ENCODE peak calls at places on chromosomes 1 and 21, in four cellular contexts. B is H7, M is mucosa of descending colon, W is HL-60. A is an unnamed sample.

GRCh38 chr1:218426343-218426657 is 81.2 kb downstream of the TGFB2 start:
- DNase-seq in M (no peak), W (no peak), B (no peak), A (no peak)

GRCh38 chr1:161037661-161038522 is 872 bp downstream of the TSTD1 start:
- DNase-seq in W (no peak), B (peak; percentile 51), M (peak; percentile 67), A (no peak)

GRCh38 chr21:34791776-34792503 is 123.1 kb downstream of the CLIC6 start:
- DNase-seq in B (peak; percentile 54), M (no peak), W (no peak), A (no peak)

GRCh38 chr1:226223786-226224244 is 351 bp downstream of the MIXL1 start:
- DNase-seq in B (no peak), M (peak; percentile 60), W (peak; percentile 3), A (peak; percentile 50)

GRCh38 chr1:67969446-67969845 is 81.0 kb downstream of the DIRAS3 start:
- DNase-seq in B (no peak), M (no peak), W (no peak), A (no peak)

GRCh38 chr1:229567109-229567868 is 8.8 kb upstream of the ABCB10 start:
- DNase-seq in B (no peak), W (no peak), M (no peak), A (no peak)

GRCh38 chr1:159171688-159172501 is 480 bp downstream of the CADM3 start:
- DNase-seq in B (peak; percentile 87), W (no peak), M (no peak), A (no peak)

GRCh38 chr1:112522621-112523020 is 13.9 kb downstream of the WNT2B start:
- DNase-seq in M (no peak), B (no peak), W (no peak), A (no peak)

GRCh38 chr1:16958475-16958874 is 21.9 kb downstream of the MFAP2 start:
- DNase-seq in W (no peak), B (no peak), M (no peak), A (no peak)

GRCh38 chr1:169890761-169891538 is 2.7 kb downstream of the SCYL3 start:
- DNase-seq in B (peak; percentile 39), W (no peak), M (no peak), A (peak; percentile 43)

GRCh38 chr1:9270290-9270900 is 22.3 kb upstream of the SPSB1 start:
- DNase-seq in M (no peak), B (peak; percentile 73), W (no peak), A (no peak)

GRCh38 chr1:161139765-161140164 is 7.3 kb upstream of the DEDD start:
- DNase-seq in M (no peak), B (peak; percentile 70), W (no peak), A (peak; percentile 46)

GRCh38 chr1:2983319-2983705 is 38.0 kb upstream of the ACTRT2 start:
- DNase-seq in B (no peak), M (no peak), W (no peak), A (no peak)

GRCh38 chr1:15304708-15305326 is 57.8 kb downstream of the FHAD1 start:
- DNase-seq in B (peak; percentile 87), W (peak; percentile 32), M (no peak), A (peak; percentile 76)

GRCh38 chr1:160646711-160647328 is at the start of gene SLAMF1:
- DNase-seq in B (no peak), M (peak; percentile 34), W (peak; percentile 21), A (no peak)

GRCh38 chr21:41186763-41187536 is 19.0 kb downstream of the BACE2 start:
- DNase-seq in B (peak; percentile 37), W (no peak), M (no peak), A (no peak)

GRCh38 chr1:244988521-244988920 is 124.2 kb upstream of the HNRNPU start:
- DNase-seq in B (no peak), M (no peak), W (no peak), A (no peak)

GRCh38 chr1:212147581-212148033 is 112.1 kb downstream of the DTL start:
- DNase-seq in W (no peak), M (no peak), B (no peak), A (peak; percentile 76)

GRCh38 chr1:3702528-3702927 is 49.7 kb upstream of the CCDC27 start:
- DNase-seq in B (no peak), W (no peak), M (no peak), A (no peak)

GRCh38 chr1:182301467-182302198 is 90.0 kb downstream of the GLUL start:
- DNase-seq in B (peak; percentile 32), M (no peak), W (peak; percentile 31), A (peak; percentile 40)

GRCh38 chr1:78036450-78036849 is 9.3 kb upstream of the GIPC2 start:
- DNase-seq in B (no peak), W (no peak), M (no peak), A (no peak)

GRCh38 chr1:172960019-172960418 is 90.7 kb downstream of the TNFSF18 start:
- DNase-seq in B (no peak), W (no peak), M (no peak), A (no peak)

GRCh38 chr1:108892356-108893140 is 15.8 kb downstream of the GPSM2 start:
- DNase-seq in B (no peak), M (no peak), W (no peak), A (no peak)

GRCh38 chr21:17454315-17455027 is 58.4 kb upstream of the CXADR start:
- DNase-seq in W (no peak), M (no peak), B (peak; percentile 71), A (no peak)

GRCh38 chr1:204259782-204260181 is 46.0 kb upstream of the GOLT1A start:
- DNase-seq in B (no peak), W (no peak), M (no peak), A (no peak)

GRCh38 chr1:235408503-235408960 is 41.3 kb downstream of the TBCE start:
- DNase-seq in M (no peak), B (no peak), W (no peak), A (no peak)

GRCh38 chr1:44264143-44264542 is 50.9 kb downstream of the DMAP1 start:
- DNase-seq in B (no peak), M (no peak), W (no peak), A (no peak)

GRCh38 chr1:229058111-229058551 is 212.8 kb upstream of the RAB4A start:
- DNase-seq in M (no peak), W (no peak), B (no peak), A (peak; percentile 74)

GRCh38 chr1:210586785-210587184 is 258.1 kb downstream of the HHAT start:
- DNase-seq in W (no peak), M (no peak), B (no peak), A (no peak)

GRCh38 chr21:42406201-42406601 is 2.5 kb downstream of the UBASH3A start:
- DNase-seq in W (no peak), B (no peak), M (no peak), A (no peak)

GRCh38 chr1:234599617-234600417 is 10.2 kb downstream of the IRF2BP2 start:
- DNase-seq in W (peak; percentile 70), M (peak; percentile 93), B (peak; percentile 95), A (peak; percentile 89)

GRCh38 chr1:211928993-211929637 is 98.6 kb upstream of the LPGAT1 start:
- DNase-seq in W (peak; percentile 60), M (no peak), B (no peak), A (peak; percentile 51)

GRCh38 chr1:6484826-6485139 is 6.7 kb downstream of the PLEKHG5 start:
- DNase-seq in M (no peak), W (no peak), B (no peak), A (no peak)

GRCh38 chr21:36171741-36172331 is 15.2 kb downstream of the DOP1B start:
- DNase-seq in W (no peak), B (no peak), M (no peak), A (no peak)

GRCh38 chr1:241985787-241986186 is 13.1 kb downstream of the MAP1LC3C start:
- DNase-seq in W (no peak), B (peak; percentile 69), M (no peak), A (peak; percentile 30)

GRCh38 chr1:175207971-175208370 is 15.4 kb upstream of the KIAA0040 start:
- DNase-seq in W (no peak), M (no peak), B (no peak), A (no peak)

GRCh38 chr1:213014642-213015041 is 1.0 kb downstream of the ANGEL2 start:
- DNase-seq in M (no peak), W (no peak), B (peak; percentile 22), A (no peak)

GRCh38 chr21:18138507-18138906 is 106.1 kb upstream of the CHODL start:
- DNase-seq in W (no peak), M (no peak), B (no peak), A (no peak)

A was measured in stomach.